ENCODE peak calls at places on chromosome 6, in four cellular contexts. F is T-helper 1 cell, T is progenitor cell of endocrine pancreas, L is endothelial cell of umbilical vein. B is an unnamed sample.

GRCh38 chr6:45538636-45539035 is 160.9 kb upstream of the SUPT3H start:
- DNase-seq in F (no peak), T (no peak), L (no peak), B (no peak)

GRCh38 chr6:21882066-21882465 is 288.5 kb downstream of the SOX4 start:
- DNase-seq in F (no peak), T (no peak), L (no peak), B (no peak)

GRCh38 chr6:162273986-162274385 is 453.6 kb downstream of the PRKN start:
- DNase-seq in F (no peak), T (no peak), L (no peak), B (no peak)

GRCh38 chr6:90253631-90254030 is 43.0 kb downstream of the BACH2 start:
- DNase-seq in F (no peak), T (no peak), L (no peak), B (no peak)

GRCh38 chr6:151679081-151679480 is 128.4 kb upstream of the ESR1 start:
- DNase-seq in F (no peak), T (no peak), L (no peak), B (no peak)

GRCh38 chr6:18585032-18585573 is 198.0 kb downstream of the RNF144B start:
- DNase-seq in F (no peak), T (no peak), L (peak), B (no peak)

GRCh38 chr6:113496157-113496556 is 361.0 kb upstream of the MARCKS start:
- DNase-seq in F (no peak), T (no peak), L (peak), B (no peak)

GRCh38 chr6:47182291-47182957 is 127.3 kb downstream of the TNFRSF21 start:
- DNase-seq in F (no peak), T (no peak), L (no peak), B (no peak)

GRCh38 chr6:22613695-22614094 is 44.3 kb downstream of the HDGFL1 start:
- DNase-seq in F (no peak), T (no peak), L (peak), B (no peak)

GRCh38 chr6:30884521-30885480 is 482 bp downstream of the DDR1 start:
- DNase-seq in F (peak), T (no peak), L (no peak), B (no peak)

GRCh38 chr6:27553123-27553904 is 80.4 kb upstream of the ZNF184 start:
- DNase-seq in F (no peak), T (no peak), L (peak), B (no peak)

GRCh38 chr6:119653329-119653728 is 303.8 kb upstream of the MAN1A1 start:
- DNase-seq in F (no peak), T (no peak), L (no peak), B (no peak)

GRCh38 chr6:159110013-159110412 is 59.2 kb upstream of the FNDC1 start:
- DNase-seq in F (no peak), T (no peak), L (peak), B (no peak)

GRCh38 chr6:7311920-7312615 is 931 bp downstream of the SSR1 start:
- DNase-seq in F (no peak), T (no peak), L (peak), B (peak)

GRCh38 chr6:108557494-108558371 is 3.0 kb upstream of the FOXO3 start:
- DNase-seq in F (peak), T (peak), L (peak), B (peak)

GRCh38 chr6:131281471-131282270 is 146.4 kb downstream of the AKAP7 start:
- DNase-seq in F (peak), T (no peak), L (peak), B (no peak)

GRCh38 chr6:15329154-15329781 is 83.4 kb downstream of the JARID2 start:
- DNase-seq in F (no peak), T (no peak), L (no peak), B (no peak)

GRCh38 chr6:108947114-108947854 is 99.1 kb downstream of the ARMC2 start:
- DNase-seq in F (no peak), T (no peak), L (no peak), B (no peak)

GRCh38 chr6:169282043-169282442 is 28.4 kb upstream of the THBS2 start:
- DNase-seq in F (no peak), T (no peak), L (no peak), B (no peak)

GRCh38 chr6:160085713-160086505 is 35.7 kb upstream of the SLC22A1 start:
- DNase-seq in F (no peak), T (no peak), L (no peak), B (no peak)

GRCh38 chr6:68008445-68008844 is 626.6 kb upstream of the ADGRB3 start:
- DNase-seq in F (no peak), T (no peak), L (no peak), B (no peak)

GRCh38 chr6:18595774-18596528 is 208.8 kb downstream of the RNF144B start:
- DNase-seq in F (peak), T (peak), L (peak), B (peak)

GRCh38 chr6:29845405-29846006 is 17.9 kb downstream of the HLA-G start:
- DNase-seq in F (no peak), T (no peak), L (no peak), B (no peak)

GRCh38 chr6:13655700-13656099 is 40.6 kb downstream of the NOL7 start:
- DNase-seq in F (no peak), T (no peak), L (no peak), B (no peak)

GRCh38 chr6:23518294-23518693 is 607.7 kb upstream of the NRSN1 start:
- DNase-seq in F (no peak), T (no peak), L (no peak), B (no peak)

GRCh38 chr6:3663081-3663480 is 88.4 kb downstream of the PXDC1 start:
- DNase-seq in F (no peak), T (no peak), L (no peak), B (no peak)

B was measured in NCI-H1436.